ENCODE peak calls at places on chromosomes 11 and 22, in nine cellular contexts. X is mesothelial cell of epicardium, H is type B pancreatic cell, P is nephron progenitor cell, W is GM20000, Z is WERI-Rb-1, Q is GM13977, F is A549, K is fibroblast of mammary gland. J is an unnamed sample.

GRCh38 chr11:5280582-5281102 is 10.9 kb upstream of the HBE1 start:
- DNase-seq in Z (no peak), H (no peak), Q (peak), P (peak), F (peak), K (peak), W (peak), X (no peak), J (peak)

GRCh38 chr11:96055706-96056387 is 131.9 kb upstream of the MTMR2 start:
- DNase-seq in P (no peak), H (no peak), F (no peak), W (no peak), Q (no peak), X (no peak), Z (peak), K (peak), J (no peak)

GRCh38 chr11:2521681-2522630 is 77.1 kb downstream of the KCNQ1 start:
- DNase-seq in P (no peak), Q (no peak), H (no peak), K (no peak), Z (peak), X (peak), F (no peak), W (no peak), J (no peak)

GRCh38 chr22:41181349-41182241 is 23.5 kb upstream of the L3MBTL2 start:
- DNase-seq in K (peak), W (no peak), F (no peak), X (no peak), H (peak), P (no peak), Q (no peak), Z (no peak), J (peak)

GRCh38 chr11:69076129-69076791 is 27.5 kb downstream of the TPCN2 start:
- DNase-seq in W (no peak), P (no peak), H (no peak), X (no peak), K (peak), Z (no peak), Q (no peak), F (no peak), J (no peak)

GRCh38 chr22:37316875-37317371 is 34.6 kb downstream of the CYTH4 start:
- DNase-seq in Q (peak), K (peak), W (peak), X (peak), H (no peak), P (peak), Z (peak), F (peak), J (peak)

GRCh38 chr22:38489142-38489541 is 17.0 kb downstream of the DDX17 start:
- DNase-seq in Q (no peak), W (no peak), P (no peak), Z (no peak), H (no peak), X (no peak), K (no peak), F (no peak), J (no peak)

GRCh38 chr11:10454902-10455631 is at the start of gene AMPD3:
- DNase-seq in P (peak), F (peak), H (no peak), Z (peak), K (peak), X (no peak), W (peak), Q (peak), J (no peak)

GRCh38 chr11:128711136-128711535 is 17.3 kb downstream of the FLI1 start:
- DNase-seq in X (no peak), F (no peak), H (no peak), P (no peak), Q (no peak), K (peak), W (no peak), Z (no peak), J (peak)

GRCh38 chr11:60924906-60925684 is 835 bp downstream of the TMEM132A start:
- DNase-seq in H (no peak), Q (no peak), Z (no peak), X (no peak), K (no peak), F (no peak), P (peak), W (peak), J (no peak)

GRCh38 chr11:34098813-34099212 is 6.6 kb upstream of the NAT10 start:
- DNase-seq in Q (no peak), H (no peak), F (no peak), W (no peak), Z (no peak), K (no peak), P (no peak), X (no peak), J (no peak)

GRCh38 chr11:32386770-32387377 is 48.5 kb downstream of the WT1 start:
- DNase-seq in H (no peak), F (no peak), P (no peak), Z (no peak), K (peak), X (no peak), Q (no peak), W (no peak), J (peak)

GRCh38 chr11:76512851-76513653 is 68.2 kb downstream of the EMSY start:
- DNase-seq in F (no peak), Q (no peak), W (no peak), P (no peak), X (no peak), Z (no peak), H (no peak), K (peak), J (peak)

GRCh38 chr11:103051158-103051801 is 40.7 kb downstream of the DCUN1D5 start:
- DNase-seq in X (no peak), Q (no peak), W (no peak), Z (no peak), K (no peak), H (no peak), F (no peak), P (no peak), J (no peak)

GRCh38 chr11:5369793-5370192 is 13.8 kb upstream of the OR51M1 start:
- DNase-seq in W (peak), Z (no peak), F (peak), Q (peak), X (no peak), H (no peak), K (peak), P (peak), J (peak)

GRCh38 chr11:72821920-72822799 is 7.9 kb downstream of the ATG16L2 start:
- DNase-seq in P (peak), K (peak), Z (peak), H (peak), W (peak), Q (peak), X (peak), F (peak), J (peak)

GRCh38 chr11:9808943-9809342 is 145.1 kb downstream of the SWAP70 start:
- DNase-seq in F (no peak), W (no peak), P (no peak), Q (no peak), Z (no peak), K (no peak), H (no peak), X (no peak), J (no peak)

GRCh38 chr11:112082729-112083128 is 3.8 kb downstream of the TIMM8B start:
- DNase-seq in P (no peak), Q (no peak), W (no peak), F (no peak), Z (no peak), K (peak), H (no peak), X (no peak), J (no peak)

GRCh38 chr22:44807915-44808690 is 55.7 kb downstream of the ARHGAP8 start:
- DNase-seq in P (peak), W (no peak), F (no peak), Q (no peak), Z (peak), H (no peak), X (no peak), K (no peak), J (no peak)

GRCh38 chr11:15707971-15708370 is 593.2 kb downstream of the INSC start:
- DNase-seq in F (peak), Q (no peak), X (no peak), P (no peak), Z (no peak), W (no peak), H (no peak), K (no peak), J (no peak)

GRCh38 chr22:38732251-38732815 is 23.5 kb downstream of the SUN2 start:
- DNase-seq in X (no peak), Z (no peak), Q (no peak), K (no peak), W (no peak), H (no peak), P (no peak), F (no peak), J (no peak)

GRCh38 chr11:70490723-70491558 is 92.6 kb downstream of the CTTN start:
- DNase-seq in H (no peak), Z (no peak), F (no peak), K (no peak), Q (no peak), W (no peak), X (no peak), P (no peak), J (no peak)

GRCh38 chr11:104946907-104947306 is 21.5 kb downstream of the CASP4 start:
- DNase-seq in H (no peak), Z (peak), F (peak), W (peak), K (peak), X (no peak), Q (peak), P (no peak), J (peak)

GRCh38 chr11:69435161-69435990 is 46.1 kb upstream of the LINC01488 start:
- DNase-seq in K (no peak), Z (no peak), X (no peak), F (no peak), P (peak), H (no peak), Q (no peak), W (no peak), J (no peak)

GRCh38 chr11:129375731-129376657 is at the start of gene BARX2:
- DNase-seq in K (peak), X (peak), Q (peak), W (peak), F (no peak), P (peak), Z (peak), H (peak), J (peak)

GRCh38 chr11:11146830-11147229 is 206.2 kb downstream of the CSNK2A3 start:
- DNase-seq in W (no peak), H (no peak), P (no peak), X (no peak), K (no peak), F (no peak), Q (no peak), Z (no peak), J (no peak)

GRCh38 chr11:33701302-33701701 is 676 bp upstream of the C11orf91 start:
- DNase-seq in Z (no peak), Q (no peak), F (no peak), X (no peak), W (no peak), K (peak), P (no peak), H (no peak), J (peak)

GRCh38 chr11:8035225-8035846 is 45.7 kb upstream of the TUB start:
- DNase-seq in X (no peak), P (no peak), H (peak), W (no peak), F (no peak), Z (no peak), K (no peak), Q (no peak), J (no peak)

GRCh38 chr11:15248749-15249148 is 134.0 kb downstream of the INSC start:
- DNase-seq in W (no peak), P (no peak), X (no peak), H (no peak), Q (no peak), F (no peak), K (no peak), Z (peak), J (no peak)

GRCh38 chr11:61760946-61761345 is 8.5 kb downstream of the MYRF start:
- DNase-seq in F (no peak), P (no peak), Z (no peak), Q (no peak), H (no peak), X (no peak), W (no peak), K (no peak), J (no peak)

GRCh38 chr11:134275534-134276395 is at the start of gene GLB1L3:
- DNase-seq in Z (peak), K (no peak), Q (peak), X (no peak), W (peak), P (peak), H (no peak), F (peak), J (no peak)

GRCh38 chr11:56843816-56844215 is 95.3 kb upstream of the OR9G4 start:
- DNase-seq in F (no peak), X (no peak), W (no peak), Z (no peak), K (no peak), P (no peak), Q (no peak), H (no peak), J (no peak)

GRCh38 chr11:134579709-134580634 is 167.9 kb upstream of the B3GAT1 start:
- DNase-seq in K (no peak), W (no peak), F (no peak), P (no peak), Z (no peak), H (no peak), Q (no peak), X (no peak), J (no peak)

GRCh38 chr11:68835328-68835727 is 6.4 kb downstream of the CPT1A start:
- DNase-seq in H (no peak), Z (no peak), P (no peak), Q (no peak), X (no peak), F (no peak), W (no peak), K (no peak), J (no peak)

GRCh38 chr11:102734650-102735049 is 9.9 kb upstream of the MMP8 start:
- DNase-seq in F (no peak), H (no peak), K (no peak), Z (no peak), P (no peak), W (no peak), Q (no peak), X (no peak), J (no peak)

GRCh38 chr11:66600219-66600923 is 7.4 kb downstream of the CCS start:
- DNase-seq in F (no peak), X (no peak), Z (no peak), W (no peak), P (no peak), K (peak), H (no peak), Q (no peak), J (no peak)

GRCh38 chr22:32804036-32804435 is 2.5 kb downstream of the TIMP3 start:
- DNase-seq in F (no peak), X (no peak), W (no peak), Q (no peak), H (no peak), Z (no peak), K (peak), P (no peak), J (no peak)
- TF ChIP-seq CTCF in F (no peak), X (no peak), W (no peak), Q (no peak), H (no peak), Z (no peak), K (peak), P (no peak), J (no peak)

GRCh38 chr22:24937114-24937513 is 9.4 kb downstream of the LHFPL7 start:
- DNase-seq in P (no peak), F (no peak), Z (peak), X (no peak), K (peak), Q (no peak), H (no peak), W (no peak), J (peak)
- TF ChIP-seq CTCF in P (peak), F (peak), Z (peak), X (no peak), K (peak), Q (no peak), H (peak), W (no peak), J (peak)

GRCh38 chr11:120985718-120986569 is 38.0 kb upstream of the TBCEL start:
- DNase-seq in P (peak), Q (peak), W (peak), F (peak), X (no peak), Z (no peak), K (peak), H (no peak), J (peak)
- TF ChIP-seq CTCF in P (peak), Q (peak), W (no peak), F (no peak), X (no peak), Z (no peak), K (no peak), H (peak), J (peak)

GRCh38 chr22:47570851-47571250 is 808.4 kb downstream of the TBC1D22A start:
- DNase-seq in Z (no peak), Q (no peak), H (peak), P (no peak), X (no peak), W (no peak), K (no peak), F (no peak), J (no peak)
- TF ChIP-seq CTCF in Z (no peak), Q (no peak), H (no peak), P (no peak), X (no peak), W (no peak), K (no peak), F (no peak), J (no peak)

GRCh38 chr11:63940786-63941185 is 2.0 kb downstream of the NAA40 start:
- DNase-seq in H (no peak), Z (no peak), Q (no peak), P (no peak), X (no peak), K (no peak), W (no peak), F (no peak), J (no peak)

GRCh38 chr11:63937713-63938480 is 905 bp upstream of the NAA40 start:
- DNase-seq in Z (no peak), X (no peak), W (peak), K (no peak), F (peak), Q (peak), P (peak), H (no peak), J (no peak)

GRCh38 chr11:63941901-63942300 is 3.1 kb downstream of the NAA40 start:
- DNase-seq in F (no peak), P (no peak), H (no peak), W (no peak), K (no peak), X (no peak), Z (no peak), Q (no peak), J (no peak)

GRCh38 chr11:63939351-63939920 is 634 bp downstream of the NAA40 start:
- DNase-seq in K (no peak), Q (peak), X (no peak), Z (no peak), F (no peak), W (no peak), H (no peak), P (no peak), J (peak)

GRCh38 chr11:63938481-63939350 is at the start of gene NAA40:
- DNase-seq in H (peak), X (peak), K (peak), Q (peak), Z (peak), P (peak), F (peak), W (peak), J (peak)
- TF ChIP-seq CTCF in H (peak), X (no peak), K (no peak), Q (peak), Z (no peak), P (no peak), F (no peak), W (no peak), J (peak)

GRCh38 chr22:29994027-29994715 is 86.1 kb upstream of the HORMAD2 start:
- DNase-seq in Z (no peak), P (no peak), X (no peak), F (peak), Q (no peak), K (peak), W (no peak), H (no peak), J (peak)
- TF ChIP-seq CTCF in Z (no peak), P (no peak), X (no peak), F (peak), Q (no peak), K (peak), W (no peak), H (no peak), J (no peak)

DNA sequence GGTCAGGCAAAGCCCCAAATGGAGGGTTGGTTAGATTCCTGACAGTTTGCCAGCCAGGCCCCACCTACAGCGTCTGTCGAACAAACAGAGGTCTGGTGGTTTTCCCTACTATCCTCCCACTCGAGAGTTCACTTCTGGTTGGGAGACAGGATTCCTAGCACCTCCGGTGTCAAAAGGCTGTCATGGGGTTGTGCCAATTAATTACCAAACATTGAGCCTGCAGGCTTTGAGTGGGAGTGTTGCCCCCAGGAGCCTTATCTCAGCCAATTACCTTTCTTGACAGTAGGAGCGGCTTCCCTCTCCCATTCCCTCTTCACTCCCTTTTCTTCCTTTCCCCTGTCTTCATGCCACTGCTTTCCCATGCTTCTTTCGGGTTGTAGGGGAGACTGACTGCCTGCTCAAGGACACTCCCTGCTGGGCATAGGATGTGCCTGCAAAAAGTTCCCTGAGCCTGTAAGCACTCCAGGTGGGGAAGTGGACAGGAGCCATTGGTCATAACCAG is 4.7 kb upstream of the TTC36 start:
- DNase-seq in W (no peak), K (peak), P (peak), Z (peak), X (no peak), F (no peak), H (no peak), Q (no peak), J (peak)
- TF ChIP-seq CTCF in W (peak), K (peak), P (peak), Z (peak), X (no peak), F (peak), H (peak), Q (peak), J (peak)

GRCh38 chr11:45213717-45214116 is 67.3 kb downstream of the PRDM11 start:
- DNase-seq in W (no peak), X (no peak), P (no peak), Z (no peak), K (no peak), Q (no peak), F (no peak), H (no peak), J (no peak)

GRCh38 chr11:45213316-45213665 is 66.9 kb downstream of the PRDM11 start:
- DNase-seq in P (no peak), Z (no peak), X (no peak), W (no peak), F (no peak), K (no peak), H (no peak), Q (no peak), J (no peak)

GRCh38 chr11:45211732-45212131 is 65.3 kb downstream of the PRDM11 start:
- DNase-seq in X (no peak), P (no peak), F (no peak), Q (no peak), H (no peak), W (no peak), K (no peak), Z (no peak), J (no peak)

GRCh38 chr11:45210846-45211245 is 64.4 kb downstream of the PRDM11 start:
- DNase-seq in K (no peak), Q (no peak), P (no peak), F (no peak), H (no peak), W (no peak), Z (no peak), X (no peak), J (no peak)

GRCh38 chr11:45212566-45213315 is 66.3 kb downstream of the PRDM11 start:
- DNase-seq in F (peak), Z (peak), Q (no peak), P (peak), X (no peak), H (no peak), W (no peak), K (no peak), J (no peak)
- TF ChIP-seq CTCF in F (peak), Z (peak), Q (no peak), P (peak), X (no peak), H (peak), W (no peak), K (no peak), J (peak)

J was measured in endothelial cell of umbilical vein.